ENCODE peak calls at places on chromosomes 2 and 18, in five cellular contexts. J, N, D, V and X are unnamed samples.

GRCh38 chr2:75465317-75465998 is 95.3 kb downstream of the EVA1A start:
- DNase-seq in J (peak; percentile 61), N (peak; percentile 56), D (peak; percentile 25), V (no peak), X (peak; percentile 53)

GRCh38 chr18:3790702-3791101 is 340.7 kb downstream of the TGIF1 start:
- DNase-seq in J (peak; percentile 42), N (peak; percentile 51), D (no peak), V (no peak), X (no peak)

GRCh38 chr2:201327678-201328077 is 29.5 kb downstream of the FLACC1 start:
- DNase-seq in J (no peak), N (no peak), D (no peak), V (no peak), X (no peak)

GRCh38 chr2:215828528-215829184 is 184.7 kb downstream of the MREG start:
- DNase-seq in J (peak; percentile 88), N (peak; percentile 75), D (peak; percentile 61), V (peak; percentile 30), X (peak; percentile 56)

GRCh38 chr2:192571636-192572035 is 376.9 kb upstream of the TMEFF2 start:
- DNase-seq in J (no peak), N (no peak), D (no peak), V (no peak), X (no peak)

GRCh38 chr2:120736202-120736954 is 710 bp downstream of the GLI2 start:
- DNase-seq in J (no peak), N (peak; percentile 23), D (no peak), V (no peak), X (no peak)

GRCh38 chr2:1599301-1600085 is 144.8 kb downstream of the PXDN start:
- DNase-seq in J (no peak), N (no peak), D (no peak), V (no peak), X (no peak)

GRCh38 chr2:30366199-30366691 is 80.8 kb upstream of the LCLAT1 start:
- DNase-seq in J (no peak), N (peak; percentile 18), D (peak; percentile 29), V (no peak), X (peak; percentile 63)

GRCh38 chr18:22846088-22846683 is 86.9 kb upstream of the RBBP8 start:
- DNase-seq in J (peak; percentile 60), N (peak; percentile 43), D (no peak), V (no peak), X (peak; percentile 22)

GRCh38 chr2:16713011-16713423 is 47.4 kb upstream of the CYRIA start:
- DNase-seq in J (no peak), N (no peak), D (no peak), V (no peak), X (no peak)

GRCh38 chr2:36071698-36072097 is 283.9 kb upstream of the CRIM1 start:
- DNase-seq in J (no peak), N (no peak), D (no peak), V (no peak), X (no peak)

GRCh38 chr2:15794608-15795134 is 145.7 kb upstream of the MYCN start:
- DNase-seq in J (no peak), N (no peak), D (no peak), V (no peak), X (no peak)

GRCh38 chr2:85245891-85246290 is 81.9 kb downstream of the TGOLN2 start:
- DNase-seq in J (no peak), N (no peak), D (no peak), V (no peak), X (peak; percentile 79)

GRCh38 chr2:165905269-165905668 is 48.3 kb downstream of the TTC21B start:
- DNase-seq in J (no peak), N (no peak), D (no peak), V (no peak), X (no peak)

GRCh38 chr2:121501070-121501469 is 29.6 kb upstream of the RNU4ATAC start:
- DNase-seq in J (peak; percentile 72), N (peak; percentile 84), D (peak; percentile 83), V (no peak), X (peak; percentile 87)

GRCh38 chr2:218033590-218034496 is 31.0 kb upstream of the TNS1 start:
- DNase-seq in J (no peak), N (no peak), D (no peak), V (no peak), X (no peak)

GRCh38 chr2:189803431-189803830 is 19.2 kb downstream of the PMS1 start:
- DNase-seq in J (no peak), N (peak; percentile 26), D (no peak), V (no peak), X (no peak)

GRCh38 chr2:241149925-241150659 is at the start of gene PPP1R7:
- DNase-seq in J (peak; percentile 95), N (peak; percentile 90), D (peak; percentile 89), V (peak; percentile 95), X (peak; percentile 88)
- TF ChIP-seq CTCF in J (no peak), N (no peak), D (no peak), V (no peak), X (no peak)

GRCh38 chr2:47002031-47002430 is 86.4 kb upstream of the MCFD2 start:
- DNase-seq in J (no peak), N (no peak), D (no peak), V (no peak), X (no peak)
- TF ChIP-seq CTCF in J (no peak), N (no peak), D (no peak), V (no peak), X (no peak)

DNA sequence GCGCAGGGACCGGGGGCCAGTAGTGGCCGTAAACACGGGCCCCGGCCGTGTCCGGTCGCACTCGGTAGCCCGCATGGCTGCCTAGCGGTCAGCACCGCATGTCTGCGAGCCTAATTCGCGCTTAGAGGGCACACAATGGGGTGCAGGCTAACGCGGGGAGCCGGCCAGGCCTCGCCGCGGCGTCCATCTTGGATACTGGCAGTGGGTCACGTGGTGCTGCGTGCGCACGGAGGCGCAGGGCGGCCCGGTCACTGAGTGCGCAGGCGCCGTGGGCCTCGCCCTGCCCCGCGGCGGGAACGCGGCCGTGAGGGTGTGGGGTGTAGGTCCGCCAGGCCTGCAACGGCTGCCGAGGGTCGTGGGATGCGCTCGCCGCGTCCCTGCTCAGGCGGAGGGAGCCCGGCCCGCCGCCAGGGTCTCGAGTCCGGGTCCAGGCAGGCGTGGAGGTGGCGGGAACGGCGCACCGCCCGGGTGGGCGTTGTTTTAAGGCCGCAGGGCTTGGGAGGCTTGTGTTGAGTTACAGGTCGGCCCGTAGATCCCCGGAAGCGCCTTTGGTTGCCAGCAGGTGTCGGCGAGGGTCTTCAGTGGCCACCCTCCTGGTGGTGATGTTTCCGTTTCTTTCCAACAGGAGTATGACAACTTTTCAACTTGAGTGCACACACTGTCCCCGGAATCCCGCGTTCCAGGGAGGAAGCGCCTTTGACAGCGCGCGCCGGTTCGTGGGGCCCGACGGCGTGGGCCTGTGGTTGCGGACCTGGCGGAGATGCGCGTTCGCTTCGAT is 819 bp upstream of the HDAC4 start:
- DNase-seq in J (peak; percentile 96), N (peak; percentile 95), D (peak; percentile 78), V (peak; percentile 96), X (peak; percentile 90)
- TF ChIP-seq CTCF in J (no peak), N (no peak), D (no peak), V (no peak), X (peak; percentile 16)

DNA sequence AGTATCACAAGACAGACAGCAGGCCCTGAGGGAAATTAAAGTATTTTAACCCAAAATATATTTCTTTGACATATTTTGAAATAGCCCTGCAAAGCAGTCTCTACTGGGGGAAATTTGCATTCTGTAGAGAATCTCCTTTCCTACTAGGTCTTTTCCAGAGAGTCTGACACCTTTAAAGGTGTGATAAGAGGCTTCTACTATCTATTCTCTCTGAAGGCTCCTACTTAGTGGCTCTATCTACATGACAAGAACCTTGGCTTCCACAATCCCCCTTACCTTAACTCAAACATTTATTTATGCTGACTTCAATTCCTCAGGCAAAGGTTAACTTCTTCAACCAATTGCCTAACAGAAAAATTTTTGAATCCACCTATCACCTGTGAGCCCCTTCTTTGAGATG is 174.6 kb upstream of the GALNT5 start:
- DNase-seq in J (no peak), N (no peak), D (no peak), V (no peak), X (no peak)
- TF ChIP-seq CTCF in J (no peak), N (no peak), D (no peak), V (no peak), X (no peak)